ENCODE peak calls at places on chromosomes 2 and 18, in four cellular contexts. A, Z, W and E are unnamed samples.

GRCh38 chr2:216319771-216320170 is 52.5 kb downstream of the MARCHF4 start:
- DNase-seq in A (no peak), Z (no peak), W (no peak), E (no peak)

GRCh38 chr2:227703961-227704360 is 13.9 kb downstream of the SLC19A3 start:
- DNase-seq in A (no peak), Z (no peak), W (no peak), E (no peak)

GRCh38 chr2:90207454-90208058 is 1516.1 kb downstream of the RPIA start:
- DNase-seq in A (no peak), Z (no peak), W (no peak), E (no peak)

GRCh38 chr2:180356676-180357075 is 349.6 kb upstream of the CWC22 start:
- DNase-seq in A (no peak), Z (no peak), W (no peak), E (no peak)

GRCh38 chr2:37737507-37737906 is 66.1 kb upstream of the CDC42EP3 start:
- DNase-seq in A (no peak), Z (no peak), W (no peak), E (no peak)

GRCh38 chr2:128559533-128560515 is 241.2 kb upstream of the HS6ST1 start:
- DNase-seq in A (no peak), Z (no peak), W (no peak), E (no peak)

GRCh38 chr2:159903404-159904126 is 105.6 kb upstream of the CD302 start:
- DNase-seq in A (peak), Z (no peak), W (peak), E (peak)

GRCh38 chr2:232927793-232928563 is 57.9 kb downstream of the SNORC start:
- DNase-seq in A (no peak), Z (peak), W (no peak), E (peak)

GRCh38 chr2:230797515-230798495 is 66.9 kb upstream of the ITM2C start:
- DNase-seq in A (no peak), Z (no peak), W (no peak), E (peak)

GRCh38 chr2:15613736-15614429 is 22.2 kb downstream of the DDX1 start:
- DNase-seq in A (no peak), Z (no peak), W (no peak), E (no peak)

GRCh38 chr2:120290737-120291136 is 38.1 kb downstream of the RALB start:
- DNase-seq in A (no peak), Z (no peak), W (no peak), E (no peak)

GRCh38 chr2:206790311-206790935 is 25.0 kb downstream of the FASTKD2 start:
- DNase-seq in A (no peak), Z (no peak), W (no peak), E (no peak)

GRCh38 chr18:12308386-12309100 is 502 bp downstream of the TUBB6 start:
- DNase-seq in A (no peak), Z (peak), W (no peak), E (peak)

GRCh38 chr18:183769-184168 is 25.4 kb downstream of the USP14 start:
- DNase-seq in A (no peak), Z (no peak), W (no peak), E (no peak)

GRCh38 chr2:28608061-28608828 is 112.4 kb downstream of the PLB1 start:
- DNase-seq in A (no peak), Z (no peak), W (no peak), E (no peak)